ENCODE peak calls at places on chromosomes 13 and 19, in ten cellular contexts. F, J, B, Z, Q, M, V, K, D and C are unnamed samples.

GRCh38 chr13:50030315-50030714 is 15.1 kb downstream of the KCNRG start:
- DNase-seq in K (no peak), F (no peak), M (no peak), V (no peak), Q (no peak), D (no peak), B (no peak), Z (no peak), J (no peak), C (peak; percentile 17)

GRCh38 chr13:27770809-27771208 is 21.5 kb upstream of the GSX1 start:
- DNase-seq in D (no peak), J (no peak), Q (no peak), Z (no peak), F (peak; percentile 43), V (no peak), K (no peak), M (no peak), B (no peak), C (peak; percentile 30)

GRCh38 chr13:111491021-111491420 is 170.6 kb downstream of the TEX29 start:
- DNase-seq in Q (no peak), K (no peak), F (no peak), B (no peak), D (no peak), J (no peak), V (no peak), M (no peak), Z (no peak), C (no peak)

GRCh38 chr19:16315825-16316505 is 8.7 kb upstream of the KLF2 start:
- DNase-seq in B (no peak), V (no peak), K (no peak), M (no peak), Q (peak; percentile 41), D (no peak), F (no peak), J (peak; percentile 98), Z (peak; percentile 72), C (peak; percentile 35)

GRCh38 chr13:110882972-110883371 is 31.9 kb downstream of the ANKRD10 start:
- DNase-seq in J (no peak), B (no peak), D (no peak), K (no peak), F (no peak), V (no peak), Q (no peak), M (no peak), Z (no peak), C (no peak)

GRCh38 chr19:46198756-46199155 is 30.8 kb upstream of the IGFL1 start:
- DNase-seq in M (no peak), J (no peak), Q (no peak), K (no peak), Z (no peak), F (no peak), B (no peak), V (no peak), D (no peak), C (no peak)

GRCh38 chr13:61900033-61900432 is 484.4 kb upstream of the PCDH20 start:
- DNase-seq in B (no peak), F (no peak), D (no peak), V (no peak), K (no peak), M (no peak), Q (no peak), J (no peak), Z (no peak), C (no peak)

GRCh38 chr19:35491838-35492360 is 1.6 kb upstream of the KRTDAP start:
- DNase-seq in Z (no peak), K (no peak), Q (no peak), M (no peak), V (no peak), D (no peak), F (no peak), J (no peak), B (no peak), C (no peak)

GRCh38 chr19:51016798-51017683 is 2.5 kb downstream of the KLK10 start:
- DNase-seq in F (peak; percentile 84), Q (no peak), V (peak; percentile 70), M (peak; percentile 18), Z (peak; percentile 69), D (peak; percentile 73), K (no peak), B (peak; percentile 48), J (no peak), C (peak; percentile 49)

GRCh38 chr13:50098693-50099092 is 83.4 kb downstream of the KCNRG start:
- DNase-seq in K (no peak), Q (no peak), M (no peak), F (no peak), J (no peak), Z (no peak), V (no peak), D (no peak), B (no peak), C (no peak)

GRCh38 chr19:48136547-48136946 is 25.9 kb upstream of the PLA2G4C start:
- DNase-seq in Q (no peak), V (no peak), M (no peak), K (no peak), F (no peak), B (no peak), J (no peak), Z (no peak), D (no peak), C (no peak)

GRCh38 chr19:20999731-21000352 is 20.6 kb upstream of the ZNF430 start:
- DNase-seq in B (peak; percentile 77), M (peak; percentile 68), V (peak; percentile 81), Q (no peak), J (peak; percentile 75), K (peak; percentile 3), F (no peak), Z (peak; percentile 91), D (peak; percentile 90), C (no peak)

GRCh38 chr13:45340422-45341033 is 455 bp downstream of the TPT1 start:
- DNase-seq in Z (peak; percentile 92), M (peak; percentile 57), K (peak; percentile 73), Q (peak; percentile 51), F (peak; percentile 72), V (peak; percentile 77), B (peak; percentile 73), J (peak; percentile 85), D (peak; percentile 84), C (peak; percentile 90)

GRCh38 chr19:40503300-40503699 is 36.5 kb downstream of the SPTBN4 start:
- DNase-seq in B (no peak), D (no peak), F (no peak), Z (no peak), M (no peak), K (no peak), V (no peak), J (no peak), Q (no peak), C (no peak)

GRCh38 chr13:76210262-76210661 is 574.1 kb downstream of the LMO7 start:
- DNase-seq in K (no peak), F (no peak), B (no peak), Q (no peak), D (no peak), J (no peak), M (no peak), Z (no peak), V (no peak), C (no peak)

GRCh38 chr19:5997371-5997770 is 19.4 kb upstream of the RANBP3 start:
- DNase-seq in M (no peak), K (no peak), Q (no peak), D (no peak), V (no peak), J (no peak), B (no peak), F (no peak), Z (no peak), C (peak; percentile 63)

GRCh38 chr13:69601661-69602060 is 506.0 kb upstream of the ATXN8OS start:
- DNase-seq in Z (no peak), F (no peak), M (no peak), K (no peak), J (no peak), D (no peak), Q (no peak), B (no peak), V (no peak), C (no peak)

GRCh38 chr19:43474986-43475705 is 9.7 kb upstream of the LYPD3 start:
- DNase-seq in B (peak; percentile 91), F (peak; percentile 98), V (peak; percentile 80), J (peak; percentile 88), Q (peak; percentile 70), D (peak; percentile 96), M (peak; percentile 92), K (peak; percentile 73), Z (peak; percentile 96), C (peak; percentile 21)

GRCh38 chr19:5891938-5892771 is 11.4 kb downstream of the NDUFA11 start:
- DNase-seq in J (no peak), V (peak; percentile 23), K (no peak), F (peak; percentile 56), M (no peak), Z (peak; percentile 50), Q (no peak), D (peak; percentile 29), B (no peak), C (peak; percentile 26)

GRCh38 chr19:13077233-13077632 is 25.4 kb downstream of the LYL1 start:
- DNase-seq in K (no peak), V (no peak), Q (no peak), M (no peak), D (no peak), F (no peak), Z (no peak), B (no peak), J (no peak), C (no peak)

GRCh38 chr19:2332341-2333026 is 4.0 kb downstream of the SPPL2B start:
- DNase-seq in Z (no peak), F (no peak), K (no peak), M (peak; percentile 16), Q (no peak), B (no peak), J (no peak), D (peak; percentile 18), V (no peak), C (no peak)

GRCh38 chr19:39852882-39853281 is 6.7 kb upstream of the FBL start:
- DNase-seq in V (no peak), Z (no peak), B (no peak), D (no peak), M (no peak), Q (no peak), J (no peak), K (no peak), F (no peak), C (no peak)

GRCh38 chr13:42478531-42479156 is 95.3 kb upstream of the TNFSF11 start:
- DNase-seq in Z (no peak), Q (no peak), M (no peak), B (no peak), K (no peak), F (peak; percentile 15), J (no peak), D (no peak), V (no peak), C (no peak)

GRCh38 chr13:84896128-84896527 is 903.1 kb downstream of the SLITRK6 start:
- DNase-seq in D (peak; percentile 40), Z (peak; percentile 15), K (peak; percentile 1), B (peak; percentile 19), J (peak; percentile 43), Q (no peak), M (no peak), F (peak; percentile 50), V (peak; percentile 2), C (peak; percentile 63)

GRCh38 chr19:49142866-49143335 is 12.3 kb downstream of the HRC start:
- DNase-seq in D (peak; percentile 82), Z (peak; percentile 89), K (peak; percentile 59), B (peak; percentile 65), J (peak; percentile 69), Q (peak; percentile 70), M (peak; percentile 23), F (peak; percentile 89), V (peak; percentile 79), C (no peak)

GRCh38 chr13:113491418-113491883 is 940 bp upstream of the DCUN1D2 start:
- DNase-seq in F (peak; percentile 9), V (no peak), D (no peak), Q (no peak), Z (no peak), K (no peak), J (no peak), B (no peak), M (no peak), C (no peak)